ENCODE peak calls at places on chromosomes 5 and 9, in seven cellular contexts. M is activated naive CD8-positive, alpha-beta T cell treated with anti-CD3 and anti-CD28 coated beads, Interleukin-2, amount 50 U/mL, for 24 hours; X is HS-27A; P is cardiac muscle cell; U is tibial artery; I is amygdala; T is NB4. O is an unnamed sample.

GRCh38 chr5:125874717-125875116 is 548.5 kb upstream of the GRAMD2B start:
- DNase-seq in M (no peak), X (no peak), P (peak; percentile 9), U (no peak), I (no peak), T (no peak), O (no peak)

GRCh38 chr5:148499461-148499860 is 115.7 kb downstream of the FBXO38 start:
- DNase-seq in M (no peak), X (no peak), P (no peak), U (no peak), I (no peak), T (no peak), O (no peak)

GRCh38 chr9:115192835-115193234 is 74.9 kb upstream of the TNC start:
- DNase-seq in M (no peak), X (no peak), P (no peak), U (no peak), I (no peak), T (no peak), O (no peak)

GRCh38 chr5:175306381-175306780 is 137.6 kb downstream of the DRD1 start:
- DNase-seq in M (no peak), X (no peak), P (no peak), U (no peak), I (no peak), T (no peak), O (no peak)

GRCh38 chr5:159874308-159874707 is 42.0 kb upstream of the ADRA1B start:
- DNase-seq in M (no peak), X (no peak), P (no peak), U (no peak), I (no peak), T (no peak), O (no peak)

GRCh38 chr9:114434878-114435311 is 47.1 kb upstream of the AKNA start:
- DNase-seq in M (no peak), X (no peak), P (peak; percentile 50), U (no peak), I (no peak), T (peak; percentile 55), O (peak; percentile 45)

GRCh38 chr9:35051069-35051967 is 21.1 kb downstream of the VCP start:
- DNase-seq in M (peak; percentile 67), X (no peak), P (peak; percentile 81), U (no peak), I (no peak), T (peak; percentile 81), O (peak; percentile 53)

GRCh38 chr9:68705636-68706578 is 867 bp downstream of the PIP5K1B start:
- DNase-seq in M (peak; percentile 8), X (no peak), P (peak; percentile 35), U (peak; percentile 66), I (peak; percentile 11), T (peak; percentile 45), O (peak; percentile 12)

GRCh38 chr9:8437878-8438277 is 638.3 kb upstream of the DMAC1 start:
- DNase-seq in M (no peak), X (no peak), P (peak; percentile 59), U (no peak), I (no peak), T (no peak), O (no peak)

GRCh38 chr5:518721-519120 is 5.5 kb downstream of the SLC9A3 start:
- DNase-seq in M (no peak), X (no peak), P (no peak), U (no peak), I (no peak), T (peak; percentile 46), O (peak; percentile 76)

GRCh38 chr5:77560677-77561263 is 68.7 kb upstream of the WDR41 start:
- DNase-seq in M (no peak), X (no peak), P (peak; percentile 65), U (no peak), I (no peak), T (peak; percentile 71), O (peak; percentile 62)

GRCh38 chr5:93479982-93480509 is 101.0 kb downstream of the NR2F1-AS1 start:
- DNase-seq in M (no peak), X (no peak), P (no peak), U (no peak), I (no peak), T (no peak), O (no peak)

GRCh38 chr5:42518595-42519067 is 95.4 kb downstream of the GHR start:
- DNase-seq in M (no peak), X (no peak), P (no peak), U (peak; percentile 67), I (no peak), T (no peak), O (no peak)

GRCh38 chr9:134381671-134382505 is 55.6 kb downstream of the RXRA start:
- DNase-seq in M (peak; percentile 55), X (no peak), P (no peak), U (no peak), I (no peak), T (peak; percentile 56), O (peak; percentile 36)

GRCh38 chr5:57225553-57225952 is 51.7 kb downstream of the GPBP1 start:
- DNase-seq in M (no peak), X (no peak), P (no peak), U (no peak), I (no peak), T (no peak), O (no peak)

GRCh38 chr5:138716456-138716924 is 36.7 kb upstream of the CTNNA1 start:
- DNase-seq in M (no peak), X (no peak), P (peak; percentile 77), U (no peak), I (no peak), T (no peak), O (no peak)

GRCh38 chr5:132962429-132962928 is 955 bp downstream of the AFF4 start:
- DNase-seq in M (peak; percentile 18), X (no peak), P (peak; percentile 67), U (no peak), I (no peak), T (peak; percentile 52), O (peak; percentile 61)

GRCh38 chr5:78925102-78925876 is 59.8 kb downstream of the ARSB start:
- DNase-seq in M (no peak), X (no peak), P (no peak), U (no peak), I (no peak), T (no peak), O (no peak)

GRCh38 chr5:107305999-107306398 is 364.7 kb downstream of the EFNA5 start:
- DNase-seq in M (no peak), X (no peak), P (no peak), U (no peak), I (no peak), T (no peak), O (no peak)

GRCh38 chr5:117405197-117405596 is 830.6 kb upstream of the SEMA6A start:
- DNase-seq in M (no peak), X (no peak), P (no peak), U (no peak), I (no peak), T (no peak), O (no peak)

GRCh38 chr5:72314571-72315172 is 5.4 kb downstream of the MRPS27 start:
- DNase-seq in M (no peak), X (no peak), P (peak; percentile 48), U (no peak), I (no peak), T (peak; percentile 36), O (peak; percentile 36)

GRCh38 chr5:137995077-137995746 is 37.7 kb downstream of the FAM13B start:
- DNase-seq in M (no peak), X (no peak), P (peak; percentile 1), U (no peak), I (no peak), T (peak; percentile 77), O (no peak)

GRCh38 chr5:95760291-95761191 is 29.4 kb downstream of the RHOBTB3 start:
- DNase-seq in M (no peak), X (peak; percentile 71), P (no peak), U (no peak), I (no peak), T (peak; percentile 48), O (peak; percentile 37)

GRCh38 chr9:2336055-2336454 is 285.5 kb upstream of the VLDLR start:
- DNase-seq in M (no peak), X (no peak), P (peak; percentile 12), U (no peak), I (no peak), T (peak; percentile 20), O (no peak)

O was measured in hepatocyte.